ENCODE peak calls at places on chromosome 4, in four cellular contexts. T is fibroblast of mammary gland, U is GM23248, M is aorta. J is an unnamed sample.

GRCh38 chr4:67996127-67996526 is 32.8 kb upstream of the TMPRSS11A start:
- DNase-seq in T (no peak), U (no peak), M (no peak), J (no peak)

GRCh38 chr4:25928320-25928955 is 14.4 kb downstream of the SMIM20 start:
- DNase-seq in T (no peak), U (peak; percentile 21), M (no peak), J (no peak)

GRCh38 chr4:124432500-124432899 is 280.0 kb downstream of the ANKRD50 start:
- DNase-seq in T (peak; percentile 64), U (peak; percentile 37), M (no peak), J (peak; percentile 33)

GRCh38 chr4:1686440-1687036 is 2.4 kb upstream of the FAM53A start:
- DNase-seq in T (no peak), U (no peak), M (peak; percentile 62), J (no peak)

GRCh38 chr4:26826721-26827120 is 33.9 kb upstream of the STIM2 start:
- DNase-seq in T (no peak), U (no peak), M (no peak), J (no peak)

GRCh38 chr4:16858275-16858752 is 40.1 kb downstream of the LDB2 start:
- DNase-seq in T (peak; percentile 58), U (peak; percentile 32), M (no peak), J (no peak)

GRCh38 chr4:142418697-142419096 is 427.4 kb downstream of the INPP4B start:
- DNase-seq in T (no peak), U (no peak), M (no peak), J (no peak)

GRCh38 chr4:26074672-26075071 is 160.7 kb downstream of the SMIM20 start:
- DNase-seq in T (no peak), U (no peak), M (no peak), J (no peak)

GRCh38 chr4:186137193-186137792 is 32.8 kb downstream of the FAM149A start:
- DNase-seq in T (peak; percentile 34), U (peak; percentile 61), M (no peak), J (peak; percentile 46)

GRCh38 chr4:67713531-67714247 is 12.7 kb upstream of the UBA6 start:
- DNase-seq in T (peak; percentile 60), U (peak; percentile 69), M (no peak), J (peak; percentile 48)

GRCh38 chr4:108369035-108369655 is 200.4 kb upstream of the LEF1 start:
- DNase-seq in T (no peak), U (no peak), M (no peak), J (no peak)

GRCh38 chr4:152666946-152667345 is 12.9 kb downstream of the TMEM154 start:
- DNase-seq in T (no peak), U (no peak), M (no peak), J (no peak)

GRCh38 chr4:115675721-115676120 is 562.3 kb upstream of the NDST4 start:
- DNase-seq in T (peak; percentile 0), U (no peak), M (no peak), J (no peak)

GRCh38 chr4:7201351-7202305 is 9.3 kb downstream of the SORCS2 start:
- DNase-seq in T (peak; percentile 20), U (no peak), M (peak; percentile 55), J (no peak)

GRCh38 chr4:89110541-89110985 is 770 bp upstream of the TIGD2 start:
- DNase-seq in T (no peak), U (no peak), M (no peak), J (no peak)

GRCh38 chr4:57501715-57502114 is 391.5 kb upstream of the IGFBP7 start:
- DNase-seq in T (peak; percentile 29), U (peak; percentile 38), M (no peak), J (peak; percentile 2)

GRCh38 chr4:158111241-158111640 is 61.6 kb downstream of the GASK1B start:
- DNase-seq in T (peak; percentile 67), U (peak; percentile 24), M (no peak), J (peak; percentile 48)

GRCh38 chr4:180695851-180696250 is 1547.4 kb upstream of the TENM3 start:
- DNase-seq in T (peak; percentile 33), U (peak; percentile 11), M (no peak), J (no peak)

GRCh38 chr4:125750827-125751466 is 436.2 kb downstream of the FAT4 start:
- DNase-seq in T (peak; percentile 76), U (peak; percentile 70), M (no peak), J (peak; percentile 83)

GRCh38 chr4:56465599-56466295 is 1.7 kb upstream of the SRP72 start:
- DNase-seq in T (peak; percentile 45), U (peak; percentile 72), M (no peak), J (peak; percentile 26)

GRCh38 chr4:55399581-55399980 is 3.8 kb downstream of the TMEM165 start:
- DNase-seq in T (no peak), U (peak; percentile 37), M (no peak), J (no peak)
- H3K4me3 ChIP-seq in T (no peak overlapping the region), U (peak overlapping the region; percentile 89), M (no peak overlapping the region), J (peak overlapping the region; percentile 80)

DNA sequence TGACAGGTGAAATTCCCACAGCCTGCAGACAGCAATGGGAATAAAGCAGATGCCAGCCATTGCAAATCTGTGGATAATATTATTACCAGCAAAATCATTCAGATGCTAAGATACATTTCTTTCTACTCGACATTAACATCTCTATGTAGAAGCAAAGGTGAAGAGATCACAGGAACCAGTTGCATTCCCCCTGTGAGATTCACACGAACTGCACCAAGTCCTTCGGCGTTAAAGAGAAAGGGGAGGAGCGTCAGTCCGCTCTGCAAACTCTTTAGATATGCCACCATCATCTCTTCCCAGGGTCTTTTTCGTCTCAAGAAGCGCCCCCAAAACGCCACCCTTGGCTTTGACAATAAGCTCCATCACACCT is 1.9 kb downstream of the NEUROG2 start:
- DNase-seq in T (no peak), U (no peak), M (no peak), J (no peak)
- H3K4me3 ChIP-seq in T (no peak overlapping the region), U (no peak overlapping the region), M (no peak overlapping the region), J (no peak overlapping the region)

GRCh38 chr4:102575369-102576129 is 74.4 kb downstream of the NFKB1 start:
- DNase-seq in T (no peak), U (no peak), M (no peak), J (no peak)
- H3K4me3 ChIP-seq in T (no peak overlapping the region), U (no peak overlapping the region), M (no peak overlapping the region), J (no peak overlapping the region)

GRCh38 chr4:76670631-76671030 is 227.3 kb downstream of the SOWAHB start:
- DNase-seq in T (no peak), U (no peak), M (no peak), J (no peak)

GRCh38 chr4:76665139-76665538 is 230.1 kb downstream of the SHROOM3 start:
- DNase-seq in T (peak; percentile 33), U (peak; percentile 47), M (no peak), J (peak; percentile 67)

GRCh38 chr4:76663794-76664193 is 228.8 kb downstream of the SHROOM3 start:
- DNase-seq in T (no peak), U (no peak), M (no peak), J (no peak)

GRCh38 chr4:76665721-76666120 is 230.7 kb downstream of the SHROOM3 start:
- DNase-seq in T (no peak), U (no peak), M (no peak), J (no peak)

DNA sequence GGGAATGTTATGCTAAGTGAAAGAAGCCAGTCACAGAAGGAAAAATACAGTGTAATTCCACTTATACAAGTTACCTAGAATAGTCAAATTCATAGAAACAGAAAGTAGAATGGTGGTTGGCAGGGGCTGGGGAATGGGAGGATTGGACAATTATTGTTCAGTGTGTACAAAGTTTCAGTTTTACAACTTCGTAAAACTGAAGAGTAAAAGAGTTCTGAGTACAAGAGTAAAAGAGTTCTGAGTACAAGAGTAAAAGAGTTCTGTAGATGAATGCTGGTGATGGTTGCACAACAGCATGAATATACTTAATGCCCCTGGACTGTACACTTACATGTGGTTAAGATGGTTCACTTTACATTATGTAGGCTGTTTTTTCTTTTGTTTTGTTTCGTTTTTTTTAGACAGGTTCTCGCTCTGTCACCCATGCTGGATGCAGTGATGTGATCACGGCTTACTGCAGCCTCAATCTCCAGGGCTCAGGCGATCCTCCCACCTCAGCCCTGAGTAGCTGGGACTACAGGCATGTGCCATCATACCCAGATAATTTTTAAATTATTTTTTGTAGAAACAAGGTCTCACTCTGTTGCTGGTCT is 230.9 kb downstream of the SOWAHB start:
- DNase-seq in T (no peak), U (peak; percentile 6), M (no peak), J (peak; percentile 29)
- H3K4me3 ChIP-seq in T (no peak overlapping the region), U (no peak overlapping the region), M (no peak overlapping the region), J (no peak overlapping the region)

DNA sequence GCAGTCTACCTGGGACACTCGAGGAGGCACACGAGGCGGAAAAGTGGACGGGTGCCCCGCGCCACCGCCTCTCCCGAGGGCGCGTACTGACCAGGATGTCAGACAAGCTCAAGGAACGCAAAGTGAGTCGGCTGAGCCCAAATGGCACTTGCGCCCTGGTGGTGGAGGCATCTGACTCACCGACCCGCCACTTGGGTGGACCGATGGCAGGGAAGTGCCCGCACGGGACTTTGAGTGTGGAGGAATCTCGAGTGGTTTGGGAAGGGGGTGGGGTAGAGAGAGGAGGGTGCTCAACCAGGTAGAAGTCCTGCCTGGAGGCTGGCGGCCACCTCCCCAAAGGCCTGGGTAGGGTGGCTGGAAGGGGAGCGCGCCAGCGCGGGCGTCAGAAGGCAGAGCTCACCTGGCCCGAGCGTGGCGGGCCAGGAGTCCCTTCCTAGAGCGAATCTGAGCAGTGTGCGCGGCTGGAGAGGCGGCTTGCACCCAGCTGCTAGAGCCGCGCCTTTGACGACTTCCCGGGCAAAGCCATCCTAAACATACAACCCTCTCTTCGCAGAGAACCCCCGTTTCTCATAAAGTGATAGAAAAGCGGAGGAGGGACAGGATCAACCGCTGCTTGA is 652 bp downstream of the HELT start:
- DNase-seq in T (no peak), U (no peak), M (no peak), J (peak; percentile 21)
- H3K4me3 ChIP-seq in T (no peak overlapping the region), U (no peak overlapping the region), M (no peak overlapping the region), J (no peak overlapping the region)

GRCh38 chr4:15652191-15652590 is 3.0 kb downstream of the FBXL5 start:
- DNase-seq in T (no peak), U (peak; percentile 16), M (no peak), J (no peak)
- H3K4me3 ChIP-seq in T (no peak overlapping the region), U (peak overlapping the region; percentile 81), M (no peak overlapping the region), J (peak overlapping the region; percentile 7)

DNA sequence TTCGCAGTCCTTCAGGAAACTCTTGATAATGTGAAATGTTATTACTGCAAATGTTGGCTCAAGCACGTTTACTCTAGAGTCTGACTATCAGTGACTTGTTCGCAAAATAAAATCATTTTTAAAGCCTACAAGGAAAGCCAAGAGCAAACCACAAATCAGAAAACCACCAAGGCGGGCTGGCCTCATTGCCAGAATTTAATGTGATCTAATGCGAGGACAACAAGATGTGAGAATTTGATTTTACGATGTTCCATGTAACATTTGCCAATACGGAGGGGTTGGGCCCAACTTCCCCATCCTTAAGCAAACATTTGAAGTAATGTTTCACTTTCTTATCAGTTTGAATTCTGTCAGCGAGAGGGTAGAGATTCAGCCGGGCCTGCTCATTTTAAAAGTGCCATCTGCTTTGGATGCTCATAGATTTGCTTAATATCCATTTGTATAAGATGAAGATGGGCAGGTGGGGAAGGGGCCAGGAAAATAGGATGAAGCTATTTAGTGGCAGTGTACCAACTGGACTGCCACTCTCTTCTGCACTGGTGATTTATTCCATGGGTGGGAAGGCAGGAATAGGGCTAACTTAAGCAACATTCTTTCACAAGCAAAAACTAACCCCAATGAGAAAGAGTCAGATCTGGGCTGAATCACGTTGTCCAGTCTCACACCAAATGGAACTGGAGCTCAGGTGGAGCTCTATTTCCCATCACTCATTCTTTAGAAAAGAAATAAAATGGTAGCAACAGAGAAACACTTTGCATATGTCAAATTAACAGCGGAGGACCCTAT is 225.3 kb downstream of the ANAPC10 start:
- DNase-seq in T (peak; percentile 0), U (no peak), M (no peak), J (no peak)
- H3K4me3 ChIP-seq in T (no peak overlapping the region), U (no peak overlapping the region), M (no peak overlapping the region), J (no peak overlapping the region)

DNA sequence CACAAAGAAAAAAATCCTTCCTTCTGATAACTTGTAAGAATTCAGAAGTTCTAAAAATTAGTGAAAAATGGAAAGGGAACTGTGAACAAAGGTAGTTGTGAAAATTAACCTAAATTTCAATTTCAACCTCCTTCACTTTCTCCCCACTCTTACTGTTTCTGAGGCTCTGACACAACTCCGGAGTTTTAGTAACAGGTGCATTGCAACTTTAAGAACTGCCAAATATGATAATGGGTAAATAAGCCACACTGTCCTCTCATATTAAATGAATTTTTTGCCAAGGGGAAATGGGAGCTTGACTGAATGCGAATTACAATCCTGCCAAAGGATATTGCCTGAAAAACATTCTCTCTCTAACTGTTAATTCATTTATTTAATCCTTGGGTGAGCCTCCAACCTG is 1.2 kb downstream of the EGF start:
- DNase-seq in T (no peak), U (no peak), M (no peak), J (no peak)
- H3K4me3 ChIP-seq in T (no peak overlapping the region), U (no peak overlapping the region), M (no peak overlapping the region), J (no peak overlapping the region)